ENCODE peak calls at places on chromosomes 5 and 9, in six cellular contexts. One of them, this sample, is unnamed.

GRCh38 chr5:3891118-3891517 is 295.5 kb downstream of the IRX1 start:
- DNase-seq in esophagus squamous epithelium: no peak
- DNase-seq in pancreas: no peak
- DNase-seq in cardiac muscle cell: no peak
- DNase-seq in testis: no peak
- DNase-seq in astrocyte: no peak
- DNase-seq in this sample: no peak

GRCh38 chr9:33137271-33137670 is 29.9 kb downstream of the B4GALT1 start:
- DNase-seq in astrocyte: no peak
- DNase-seq in esophagus squamous epithelium: no peak
- DNase-seq in testis: peak; percentile 12
- DNase-seq in pancreas: no peak
- DNase-seq in cardiac muscle cell: no peak
- DNase-seq in this sample: no peak

GRCh38 chr5:25909163-25909562 is 1129.2 kb downstream of the CDH9 start:
- DNase-seq in esophagus squamous epithelium: no peak
- DNase-seq in testis: no peak
- DNase-seq in astrocyte: no peak
- DNase-seq in pancreas: no peak
- DNase-seq in cardiac muscle cell: no peak
- DNase-seq in this sample: no peak

GRCh38 chr9:109273869-109274268 is 47.0 kb downstream of the EPB41L4B start:
- DNase-seq in pancreas: no peak
- DNase-seq in astrocyte: no peak
- DNase-seq in testis: no peak
- DNase-seq in esophagus squamous epithelium: no peak
- DNase-seq in cardiac muscle cell: no peak
- DNase-seq in this sample: no peak

GRCh38 chr9:74497750-74498615 is 848 bp downstream of the RORB start:
- DNase-seq in pancreas: no peak
- DNase-seq in esophagus squamous epithelium: no peak
- DNase-seq in cardiac muscle cell: peak; percentile 44
- DNase-seq in astrocyte: peak; percentile 51
- DNase-seq in testis: no peak
- DNase-seq in this sample: no peak

GRCh38 chr5:83925321-83925877 is 204.7 kb upstream of the HAPLN1 start:
- DNase-seq in astrocyte: peak; percentile 99
- DNase-seq in pancreas: no peak
- DNase-seq in esophagus squamous epithelium: no peak
- DNase-seq in testis: no peak
- DNase-seq in cardiac muscle cell: no peak
- DNase-seq in this sample: no peak

GRCh38 chr5:68264024-68264956 is 48.7 kb downstream of the PIK3R1 start:
- DNase-seq in esophagus squamous epithelium: no peak
- DNase-seq in astrocyte: peak; percentile 84
- DNase-seq in pancreas: peak; percentile 48
- DNase-seq in testis: no peak
- DNase-seq in cardiac muscle cell: peak; percentile 50
- DNase-seq in this sample: no peak

GRCh38 chr5:147746986-147747385 is 35.5 kb downstream of the JAKMIP2 start:
- DNase-seq in pancreas: no peak
- DNase-seq in astrocyte: peak; percentile 51
- DNase-seq in testis: no peak
- DNase-seq in esophagus squamous epithelium: no peak
- DNase-seq in cardiac muscle cell: no peak
- DNase-seq in this sample: no peak

GRCh38 chr9:18717751-18718150 is 243.8 kb downstream of the ADAMTSL1 start:
- DNase-seq in cardiac muscle cell: no peak
- DNase-seq in esophagus squamous epithelium: no peak
- DNase-seq in pancreas: no peak
- DNase-seq in astrocyte: peak; percentile 20
- DNase-seq in testis: no peak
- DNase-seq in this sample: no peak

GRCh38 chr9:33884856-33885701 is 68.1 kb downstream of the UBE2R2 start:
- DNase-seq in pancreas: peak; percentile 45
- DNase-seq in esophagus squamous epithelium: no peak
- DNase-seq in astrocyte: peak; percentile 48
- DNase-seq in cardiac muscle cell: peak; percentile 78
- DNase-seq in testis: peak; percentile 46
- DNase-seq in this sample: no peak

GRCh38 chr5:114360362-114360761 is 1.5 kb upstream of the KCNN2 start:
- DNase-seq in astrocyte: no peak
- DNase-seq in cardiac muscle cell: no peak
- DNase-seq in pancreas: no peak
- DNase-seq in esophagus squamous epithelium: no peak
- DNase-seq in testis: no peak
- DNase-seq in this sample: no peak

GRCh38 chr9:90773593-90773992 is 28.0 kb upstream of the SYK start:
- DNase-seq in astrocyte: no peak
- DNase-seq in cardiac muscle cell: peak; percentile 53
- DNase-seq in pancreas: no peak
- DNase-seq in testis: peak; percentile 31
- DNase-seq in esophagus squamous epithelium: no peak
- DNase-seq in this sample: no peak

GRCh38 chr5:150771034-150771795 is 7.3 kb upstream of the SMIM3 start:
- DNase-seq in esophagus squamous epithelium: no peak
- DNase-seq in pancreas: no peak
- DNase-seq in cardiac muscle cell: no peak
- DNase-seq in testis: no peak
- DNase-seq in astrocyte: no peak
- DNase-seq in this sample: no peak

DNA sequence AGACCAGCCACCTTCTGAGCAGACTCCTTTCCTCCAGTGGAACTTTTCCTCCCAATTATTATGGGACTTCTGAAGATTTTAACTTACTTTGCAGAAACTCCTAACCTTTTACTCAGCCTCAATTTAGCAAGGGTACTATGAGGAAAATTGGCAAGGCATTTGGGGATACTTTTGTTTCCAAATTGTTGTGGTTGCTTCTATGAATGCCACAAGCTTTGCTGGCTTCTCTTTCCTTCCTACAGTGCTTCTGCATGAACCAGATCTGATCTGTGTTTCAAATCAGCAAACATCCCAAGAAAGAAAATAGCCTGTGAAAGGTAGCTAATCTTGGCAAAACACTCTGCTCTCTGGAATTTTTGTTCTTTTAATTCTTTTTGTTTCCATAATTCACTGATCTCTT is 57.3 kb upstream of the TAF11L2 start:
- DNase-seq in esophagus squamous epithelium: no peak
- DNase-seq in astrocyte: peak; percentile 79
- DNase-seq in cardiac muscle cell: no peak
- DNase-seq in testis: no peak
- DNase-seq in pancreas: no peak
- DNase-seq in this sample: no peak
- H3K4me1 ChIP-seq in esophagus squamous epithelium: peaks cover 2% of the 10 kb centered on the region
- H3K4me1 ChIP-seq in astrocyte: peaks cover 26% of the 10 kb centered on the region
- H3K4me1 ChIP-seq in cardiac muscle cell: no peaks in the 10 kb centered on the region
- H3K4me1 ChIP-seq in testis: no peaks in the 10 kb centered on the region
- H3K4me1 ChIP-seq in pancreas: no peaks in the 10 kb centered on the region
- H3K4me1 ChIP-seq in this sample: no peaks in the 10 kb centered on the region

GRCh38 chr9:80492221-80492620 is 920.5 kb downstream of the TLE4 start:
- DNase-seq in pancreas: peak; percentile 41
- DNase-seq in astrocyte: peak; percentile 14
- DNase-seq in testis: no peak
- DNase-seq in esophagus squamous epithelium: no peak
- DNase-seq in cardiac muscle cell: peak; percentile 32
- DNase-seq in this sample: no peak

GRCh38 chr9:80498165-80498564 is 926.4 kb downstream of the TLE4 start:
- DNase-seq in esophagus squamous epithelium: no peak
- DNase-seq in cardiac muscle cell: no peak
- DNase-seq in pancreas: no peak
- DNase-seq in astrocyte: no peak
- DNase-seq in testis: no peak
- DNase-seq in this sample: no peak

GRCh38 chr9:80500300-80500699 is 928.5 kb downstream of the TLE4 start:
- DNase-seq in pancreas: no peak
- DNase-seq in esophagus squamous epithelium: no peak
- DNase-seq in cardiac muscle cell: no peak
- DNase-seq in testis: no peak
- DNase-seq in astrocyte: no peak
- DNase-seq in this sample: no peak

GRCh38 chr9:80501635-80502034 is 929.9 kb downstream of the TLE4 start:
- DNase-seq in pancreas: no peak
- DNase-seq in testis: no peak
- DNase-seq in astrocyte: peak; percentile 2
- DNase-seq in cardiac muscle cell: no peak
- DNase-seq in esophagus squamous epithelium: no peak
- DNase-seq in this sample: no peak

GRCh38 chr9:80496901-80497565 is 925.3 kb downstream of the TLE4 start:
- DNase-seq in pancreas: no peak
- DNase-seq in astrocyte: no peak
- DNase-seq in esophagus squamous epithelium: no peak
- DNase-seq in cardiac muscle cell: no peak
- DNase-seq in testis: no peak
- DNase-seq in this sample: no peak
- H3K4me1 ChIP-seq in pancreas: no peaks in the 10 kb centered on the region
- H3K4me1 ChIP-seq in astrocyte: no peaks in the 10 kb centered on the region
- H3K4me1 ChIP-seq in esophagus squamous epithelium: no peaks in the 10 kb centered on the region
- H3K4me1 ChIP-seq in cardiac muscle cell: no peaks in the 10 kb centered on the region
- H3K4me1 ChIP-seq in testis: no peaks in the 10 kb centered on the region
- H3K4me1 ChIP-seq in this sample: no peaks in the 10 kb centered on the region

DNA sequence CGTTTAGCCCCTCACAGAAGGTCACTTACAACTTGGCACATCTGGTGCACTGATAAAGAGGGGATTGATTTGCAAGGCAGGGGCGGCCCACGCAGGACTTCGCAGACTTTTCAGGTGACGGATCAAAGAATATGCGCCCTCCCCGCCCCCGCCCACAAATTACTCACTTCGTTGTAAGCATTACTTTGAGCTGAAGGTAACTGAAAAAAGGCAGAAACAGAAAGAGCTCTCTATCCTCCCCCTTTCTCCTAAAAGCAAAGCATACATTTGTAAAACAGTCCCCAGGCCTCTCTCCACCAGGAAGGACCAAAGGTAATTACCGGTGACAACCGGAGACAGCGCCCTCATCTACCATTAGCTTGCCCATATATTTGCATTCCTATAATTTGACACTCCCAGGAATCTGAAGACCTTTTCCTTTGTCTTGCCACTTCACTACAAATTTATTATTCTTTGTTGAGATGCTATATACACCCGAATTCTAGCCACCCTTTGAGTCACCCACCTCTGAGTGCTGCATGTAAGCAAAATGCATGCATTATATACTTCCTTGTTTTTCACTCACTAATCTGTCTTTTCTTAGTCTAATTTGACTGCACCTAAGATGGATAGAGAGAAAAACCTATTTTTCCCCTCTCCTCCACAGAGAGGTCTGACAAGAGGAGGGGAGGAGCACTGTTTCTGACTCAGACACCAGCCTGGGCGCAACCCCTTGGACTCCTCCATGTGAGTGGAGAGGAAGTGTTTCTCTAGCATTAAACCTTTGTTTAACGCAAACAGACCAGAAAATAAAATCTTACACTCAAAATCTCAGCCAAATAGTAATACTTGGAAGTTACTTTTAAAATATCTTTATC is 74.7 kb upstream of the SPIN1 start:
- DNase-seq in esophagus squamous epithelium: no peak
- DNase-seq in astrocyte: no peak
- DNase-seq in cardiac muscle cell: no peak
- DNase-seq in pancreas: no peak
- DNase-seq in testis: no peak
- DNase-seq in this sample: no peak
- H3K4me1 ChIP-seq in esophagus squamous epithelium: no peaks in the 10 kb centered on the region
- H3K4me1 ChIP-seq in astrocyte: no peaks in the 10 kb centered on the region
- H3K4me1 ChIP-seq in cardiac muscle cell: no peaks in the 10 kb centered on the region
- H3K4me1 ChIP-seq in pancreas: no peaks in the 10 kb centered on the region
- H3K4me1 ChIP-seq in testis: no peaks in the 10 kb centered on the region
- H3K4me1 ChIP-seq in this sample: peaks cover 27% of the 10 kb centered on the region

GRCh38 chr5:74562116-74562515 is 78.4 kb downstream of the ENC1 start:
- DNase-seq in pancreas: no peak
- DNase-seq in testis: no peak
- DNase-seq in cardiac muscle cell: no peak
- DNase-seq in esophagus squamous epithelium: no peak
- DNase-seq in astrocyte: peak; percentile 62
- DNase-seq in this sample: no peak

GRCh38 chr5:74555991-74556390 is 84.5 kb downstream of the ENC1 start:
- DNase-seq in pancreas: no peak
- DNase-seq in astrocyte: no peak
- DNase-seq in testis: no peak
- DNase-seq in cardiac muscle cell: no peak
- DNase-seq in esophagus squamous epithelium: no peak
- DNase-seq in this sample: no peak

GRCh38 chr5:74556631-74557595 is 83.6 kb downstream of the ENC1 start:
- DNase-seq in astrocyte: no peak
- DNase-seq in testis: no peak
- DNase-seq in esophagus squamous epithelium: no peak
- DNase-seq in pancreas: no peak
- DNase-seq in cardiac muscle cell: no peak
- DNase-seq in this sample: no peak

GRCh38 chr5:74560245-74560644 is 80.3 kb downstream of the ENC1 start:
- DNase-seq in pancreas: no peak
- DNase-seq in astrocyte: no peak
- DNase-seq in esophagus squamous epithelium: no peak
- DNase-seq in cardiac muscle cell: no peak
- DNase-seq in testis: no peak
- DNase-seq in this sample: no peak
- H3K4me1 ChIP-seq in pancreas: no peaks in the 10 kb centered on the region
- H3K4me1 ChIP-seq in astrocyte: no peaks in the 10 kb centered on the region
- H3K4me1 ChIP-seq in esophagus squamous epithelium: no peaks in the 10 kb centered on the region
- H3K4me1 ChIP-seq in cardiac muscle cell: peaks cover 4% of the 10 kb centered on the region
- H3K4me1 ChIP-seq in testis: no peaks in the 10 kb centered on the region
- H3K4me1 ChIP-seq in this sample: no peaks in the 10 kb centered on the region

DNA sequence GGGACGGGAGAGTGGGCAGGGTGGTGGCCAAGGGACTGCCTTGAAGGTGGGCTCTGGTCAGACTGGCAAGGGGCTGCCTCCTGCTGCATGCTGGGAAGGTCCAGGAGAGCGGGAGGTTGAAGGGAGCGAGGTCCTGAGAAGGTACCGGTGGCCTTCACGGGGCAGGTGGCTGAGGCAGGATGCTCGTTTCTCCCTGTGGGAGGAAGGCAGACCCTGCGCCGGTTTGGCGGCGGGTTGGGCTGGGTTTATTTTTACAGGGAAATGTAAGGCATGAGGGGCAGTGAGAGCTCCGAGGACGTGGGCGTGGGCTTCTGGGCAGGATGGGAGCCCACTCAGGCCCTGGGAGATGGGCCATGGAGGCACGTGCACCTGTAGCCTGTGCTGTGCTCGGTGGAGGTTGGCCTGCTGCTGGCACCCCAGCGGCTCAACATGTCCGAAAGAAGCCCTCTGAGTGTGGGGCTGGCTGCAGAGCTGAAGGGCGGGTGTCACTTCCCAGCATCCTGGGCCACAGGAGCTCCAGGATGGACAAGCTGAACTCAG is 27.3 kb downstream of the IER5L start:
- DNase-seq in esophagus squamous epithelium: no peak
- DNase-seq in astrocyte: no peak
- DNase-seq in pancreas: no peak
- DNase-seq in testis: no peak
- DNase-seq in cardiac muscle cell: no peak
- DNase-seq in this sample: no peak
- H3K4me1 ChIP-seq in esophagus squamous epithelium: peaks cover 22% of the 10 kb centered on the region
- H3K4me1 ChIP-seq in astrocyte: peaks cover 13% of the 10 kb centered on the region
- H3K4me1 ChIP-seq in pancreas: no peaks in the 10 kb centered on the region
- H3K4me1 ChIP-seq in testis: peaks cover 16% of the 10 kb centered on the region
- H3K4me1 ChIP-seq in cardiac muscle cell: peaks cover 15% of the 10 kb centered on the region
- H3K4me1 ChIP-seq in this sample: no peaks in the 10 kb centered on the region

DNA sequence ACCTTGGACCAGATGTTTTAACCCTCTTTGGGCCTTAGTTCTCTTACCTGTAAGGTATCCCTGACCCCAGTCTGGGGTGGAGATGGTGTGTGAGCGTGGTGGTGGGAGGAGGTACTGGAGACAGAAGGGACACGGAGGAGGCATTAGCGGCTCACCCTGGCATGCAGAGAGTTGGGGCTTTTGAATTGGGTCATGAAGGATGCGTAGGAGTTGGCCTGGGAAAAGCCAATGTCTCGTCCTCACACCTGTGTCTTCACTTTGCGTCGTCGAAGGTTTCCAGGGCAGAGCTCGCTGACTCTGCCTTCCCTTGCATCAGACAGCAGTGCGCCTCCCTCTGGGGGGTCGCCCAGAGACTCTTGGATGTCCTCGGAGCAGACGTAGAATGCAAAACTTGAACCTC is 11.2 kb downstream of the RXRA start:
- DNase-seq in astrocyte: no peak
- DNase-seq in cardiac muscle cell: no peak
- DNase-seq in testis: no peak
- DNase-seq in esophagus squamous epithelium: no peak
- DNase-seq in pancreas: no peak
- DNase-seq in this sample: no peak
- H3K4me1 ChIP-seq in astrocyte: peaks cover 11% of the 10 kb centered on the region
- H3K4me1 ChIP-seq in cardiac muscle cell: peaks cover 17% of the 10 kb centered on the region
- H3K4me1 ChIP-seq in testis: peaks cover 78% of the 10 kb centered on the region
- H3K4me1 ChIP-seq in esophagus squamous epithelium: peaks cover 79% of the 10 kb centered on the region
- H3K4me1 ChIP-seq in pancreas: peaks cover 64% of the 10 kb centered on the region
- H3K4me1 ChIP-seq in this sample: no peaks in the 10 kb centered on the region